ENCODE peak calls at places on chromosome 11, in five cellular contexts. S is IMR-90, F is body of pancreas, N is heart left ventricle, I is right lobe of liver. T is an unnamed sample.

GRCh38 chr11:97722721-97723120 is 1298.0 kb upstream of the CNTN5 start:
- ATAC-seq in N (no peak), I (no peak), S (no peak), F (no peak), T (no peak)

GRCh38 chr11:118156531-118157185 is 4.0 kb upstream of the SCN4B start:
- ATAC-seq in S (no peak), N (peak), I (no peak), F (no peak), T (no peak)

GRCh38 chr11:69480547-69481392 is 693 bp upstream of the LINC01488 start:
- ATAC-seq in I (peak), N (peak), F (peak), S (peak), T (no peak)

GRCh38 chr11:126857860-126858808 is 142.4 kb downstream of the KIRREL3 start:
- ATAC-seq in F (no peak), S (no peak), N (no peak), I (no peak), T (no peak)

GRCh38 chr11:120657306-120658070 is 145.9 kb downstream of the GRIK4 start:
- ATAC-seq in F (no peak), S (no peak), I (no peak), N (no peak), T (no peak)

GRCh38 chr11:126332221-126332711 is 23.2 kb upstream of the ST3GAL4 start:
- ATAC-seq in N (peak), S (peak), I (peak), F (peak), T (peak)

GRCh38 chr11:111745719-111746504 is 20.3 kb downstream of the PPP2R1B start:
- ATAC-seq in F (no peak), N (no peak), I (no peak), S (peak), T (peak)

GRCh38 chr11:13348305-13348704 is 70.7 kb downstream of the BMAL1 start:
- ATAC-seq in F (no peak), I (no peak), S (no peak), N (peak), T (no peak)

GRCh38 chr11:77322926-77323590 is 21.6 kb upstream of the GDPD4 start:
- ATAC-seq in S (no peak), F (no peak), N (no peak), I (no peak), T (no peak)

GRCh38 chr11:19553683-19554333 is 158.8 kb upstream of the NAV2 start:
- ATAC-seq in S (peak), I (peak), F (peak), N (peak), T (peak)

GRCh38 chr11:131637469-131638175 is 267.2 kb downstream of the NTM start:
- ATAC-seq in S (no peak), I (no peak), F (no peak), N (no peak), T (no peak)

GRCh38 chr11:82718307-82718706 is 15.4 kb downstream of the FAM181B start:
- ATAC-seq in S (peak), I (peak), N (peak), F (peak), T (peak)

GRCh38 chr11:94924074-94925031 is 49.0 kb downstream of the CWC15 start:
- ATAC-seq in N (no peak), F (no peak), I (no peak), S (peak), T (no peak)

GRCh38 chr11:32713496-32713895 is 81.0 kb downstream of the CCDC73 start:
- ATAC-seq in N (no peak), F (no peak), I (no peak), S (no peak), T (no peak)

GRCh38 chr11:19117760-19118097 is 761 bp downstream of the ZDHHC13 start:
- ATAC-seq in N (no peak), F (no peak), I (no peak), S (peak), T (no peak)

GRCh38 chr11:128398517-128399152 is 188.7 kb downstream of the ETS1 start:
- ATAC-seq in N (no peak), I (no peak), S (no peak), F (no peak), T (no peak)

GRCh38 chr11:62680825-62681240 is 2.0 kb upstream of the UBXN1 start:
- ATAC-seq in I (peak), F (peak), S (peak), N (peak), T (peak)

GRCh38 chr11:62677160-62677559 is 1.7 kb downstream of the UBXN1 start:
- ATAC-seq in N (no peak), S (no peak), F (no peak), I (no peak), T (no peak)

GRCh38 chr11:62677709-62678108 is 1.2 kb downstream of the UBXN1 start:
- ATAC-seq in F (no peak), N (no peak), I (no peak), S (no peak), T (no peak)

GRCh38 chr11:62678433-62678769 is 472 bp downstream of the UBXN1 start:
- ATAC-seq in I (no peak), S (no peak), F (no peak), N (peak), T (no peak)

GRCh38 chr11:62678770-62679696 is at the start of gene UBXN1:
- ATAC-seq in I (peak), S (peak), N (peak), F (peak), T (peak)
- TF ChIP-seq POLR2A in I (peak), S (peak), N (no peak), F (peak), T (peak)

GRCh38 chr11:9990221-9990973 is 303.6 kb downstream of the SBF2 start:
- ATAC-seq in F (no peak), S (peak), N (no peak), I (peak), T (no peak)
- TF ChIP-seq CTCF in F (no peak), S (peak), N (no peak), I (peak), T (peak)

DNA sequence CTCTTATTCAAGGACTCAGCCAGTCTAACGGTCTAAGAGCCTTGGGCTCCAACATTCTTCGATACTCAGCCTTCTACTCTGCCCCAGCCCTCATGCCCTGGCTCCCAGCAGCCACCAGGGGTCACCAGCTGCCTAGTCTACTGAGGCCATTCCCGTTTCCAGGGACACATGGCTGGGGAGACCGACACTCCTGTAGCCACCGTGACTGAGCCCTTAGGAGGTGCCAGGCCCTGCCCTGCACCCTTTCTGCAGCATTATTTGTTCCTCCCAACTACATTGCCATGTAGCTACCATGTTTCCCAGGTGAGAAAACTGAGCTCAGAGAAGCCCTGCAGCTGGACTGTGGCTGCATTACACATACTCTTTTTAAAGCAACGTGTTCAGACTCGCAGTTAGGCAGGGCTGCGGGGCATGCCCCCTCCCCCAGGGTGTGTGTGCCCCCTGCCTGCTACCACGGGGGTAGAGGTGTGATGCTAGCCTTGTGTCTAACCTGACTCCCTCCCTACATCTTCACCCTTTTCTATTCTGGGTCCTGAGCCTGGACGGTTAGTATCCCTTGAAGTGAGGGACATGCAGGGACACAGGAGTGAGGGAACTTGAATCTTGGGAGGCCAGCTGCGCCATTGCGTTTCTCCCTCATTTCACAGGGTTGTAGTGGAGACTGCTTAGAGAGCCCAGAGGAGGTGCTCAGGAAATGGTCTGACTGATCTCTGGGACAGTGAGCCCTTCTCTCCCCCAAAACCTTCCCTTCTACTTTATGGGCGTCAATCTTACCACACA is 17.5 kb downstream of the ATG16L2 start:
- ATAC-seq in N (peak), F (peak), S (peak), I (peak), T (peak)
- TF ChIP-seq POLR2A in N (no peak), F (no peak), S (no peak), I (no peak), T (no peak)

GRCh38 chr11:104380358-104380757 is 216.4 kb upstream of the PDGFD start:
- ATAC-seq in N (no peak), F (no peak), I (no peak), S (no peak), T (no peak)
- TF ChIP-seq CTCF in N (no peak), F (no peak), I (no peak), S (no peak), T (no peak)

GRCh38 chr11:102292951-102293350 is 24.3 kb upstream of the BIRC3 start:
- ATAC-seq in N (no peak), I (no peak), F (no peak), S (no peak), T (no peak)
- TF ChIP-seq POLR2A in N (no peak), I (no peak), F (no peak), S (no peak), T (no peak)

GRCh38 chr11:17770048-17770652 is 35.6 kb downstream of the KCNC1 start:
- ATAC-seq in S (no peak), I (peak), N (no peak), F (no peak), T (no peak)
- TF ChIP-seq CTCF in S (no peak), I (peak), N (no peak), F (no peak), T (no peak)

DNA sequence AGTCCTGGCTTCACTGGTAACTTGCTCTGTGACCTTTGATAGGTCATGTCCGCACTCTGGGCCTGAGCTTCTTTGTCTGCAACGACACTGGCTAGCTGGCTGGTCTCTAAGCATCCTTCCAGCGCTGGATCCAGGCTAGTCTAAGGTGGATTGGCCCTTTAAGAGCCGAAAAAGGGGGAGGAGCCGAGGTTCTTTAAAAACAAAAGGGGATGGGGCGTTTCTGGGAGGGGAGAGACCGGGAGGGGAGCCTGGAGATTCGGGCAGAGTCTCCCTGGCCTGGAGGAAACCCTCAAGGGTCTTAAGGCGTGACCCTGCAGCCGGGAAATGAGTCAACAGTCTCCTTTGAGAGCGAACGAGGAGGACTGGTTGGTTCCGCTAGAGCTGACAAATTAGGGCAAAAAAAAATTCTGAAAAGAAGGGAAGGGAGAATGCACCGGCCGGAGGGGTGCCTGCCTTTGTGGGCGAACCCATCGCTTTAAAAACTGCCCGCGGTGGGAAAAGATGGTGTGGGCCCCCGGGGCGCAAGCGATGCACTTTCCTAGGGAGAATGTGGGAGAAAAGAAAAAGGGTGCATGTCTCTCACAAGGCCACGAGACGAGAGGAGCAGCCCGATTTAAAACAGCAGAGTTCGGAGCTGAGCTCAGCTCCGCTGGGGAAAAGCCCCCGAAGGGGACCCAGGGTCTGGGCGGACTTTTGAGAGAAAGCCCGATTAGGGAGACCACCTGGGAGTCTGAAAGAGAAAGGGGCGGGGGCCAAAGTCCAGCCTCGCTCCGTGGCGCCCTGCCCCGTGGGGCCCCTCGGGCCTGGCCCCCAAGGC is 952 bp downstream of the ZFTA start:
- ATAC-seq in N (peak), F (no peak), S (peak), I (peak), T (peak)
- TF ChIP-seq POLR2A in N (no peak), F (no peak), S (no peak), I (no peak), T (no peak)

GRCh38 chr11:1953489-1954284 is 6.6 kb downstream of the MRPL23 start:
- ATAC-seq in N (no peak), I (peak), F (peak), S (peak), T (peak)
- TF ChIP-seq CTCF in N (no peak), I (no peak), F (peak), S (no peak), T (peak)

GRCh38 chr11:2901854-2902783 is 16.5 kb upstream of the CDKN1C start:
- ATAC-seq in F (peak), I (peak), N (peak), S (peak), T (peak)
- TF ChIP-seq POLR2A in F (peak), I (peak), N (no peak), S (no peak), T (no peak)

T was measured in gastroesophageal sphincter.